ENCODE peak calls at places on chromosome 7, in five cellular contexts. Q, X, N, H and I are unnamed samples.

GRCh38 chr7:127447326-127447945 is 54.9 kb upstream of the ZNF800 start:
- DNase-seq in N (peak; percentile 32), X (peak; percentile 95), H (peak; percentile 24), Q (peak; percentile 65), I (peak; percentile 49)

GRCh38 chr7:135723411-135723810 is 4.6 kb downstream of the SLC13A4 start:
- DNase-seq in Q (no peak), N (no peak), H (no peak), X (no peak), I (no peak)

GRCh38 chr7:1144269-1144771 is 15.7 kb downstream of the ZFAND2A start:
- DNase-seq in N (peak; percentile 45), X (no peak), Q (peak; percentile 43), H (peak; percentile 23), I (peak; percentile 46)

GRCh38 chr7:118080947-118081346 is 103.0 kb upstream of the LSM8 start:
- DNase-seq in N (no peak), Q (peak; percentile 63), H (peak; percentile 68), X (peak; percentile 23), I (no peak)

GRCh38 chr7:21023841-21024502 is 237.3 kb upstream of the SP8 start:
- DNase-seq in H (no peak), N (no peak), Q (no peak), X (no peak), I (peak; percentile 18)

GRCh38 chr7:23662983-23663313 is 17.1 kb upstream of the FAM221A start:
- DNase-seq in Q (no peak), H (no peak), X (no peak), N (no peak), I (no peak)

GRCh38 chr7:79312022-79312421 is 141.4 kb downstream of the MAGI2 start:
- DNase-seq in X (no peak), H (no peak), Q (no peak), N (no peak), I (no peak)

GRCh38 chr7:123538897-123539296 is 4.5 kb upstream of the IQUB start:
- DNase-seq in X (no peak), Q (no peak), H (no peak), N (no peak), I (no peak)

GRCh38 chr7:138170959-138171703 is 94.9 kb downstream of the AKR1D1 start:
- DNase-seq in N (no peak), X (peak; percentile 88), Q (no peak), H (no peak), I (no peak)

GRCh38 chr7:91288208-91288824 is 24.1 kb downstream of the FZD1 start:
- DNase-seq in Q (peak; percentile 32), X (peak; percentile 13), H (no peak), N (peak; percentile 41), I (peak; percentile 70)

GRCh38 chr7:94344826-94345225 is 49.9 kb upstream of the COL1A2 start:
- DNase-seq in H (peak; percentile 36), N (no peak), X (no peak), Q (peak; percentile 58), I (no peak)

GRCh38 chr7:148687555-148687954 is 11.1 kb upstream of the CUL1 start:
- DNase-seq in Q (no peak), H (no peak), N (no peak), X (no peak), I (no peak)

GRCh38 chr7:50355817-50356178 is 51.3 kb downstream of the IKZF1 start:
- DNase-seq in N (no peak), X (no peak), Q (no peak), H (no peak), I (no peak)

GRCh38 chr7:39587393-39587792 is 21.2 kb downstream of the YAE1 start:
- DNase-seq in X (no peak), H (peak; percentile 10), N (no peak), Q (peak; percentile 67), I (no peak)

GRCh38 chr7:112723416-112723815 is 66.8 kb downstream of the TMEM168 start:
- DNase-seq in H (peak; percentile 4), N (no peak), X (no peak), Q (peak; percentile 22), I (no peak)

GRCh38 chr7:16187131-16187530 is 234.2 kb downstream of the CRPPA start:
- DNase-seq in X (no peak), H (no peak), N (no peak), Q (no peak), I (no peak)

GRCh38 chr7:3436112-3436511 is 135.1 kb downstream of the SDK1 start:
- DNase-seq in X (no peak), H (no peak), N (no peak), Q (no peak), I (no peak)

GRCh38 chr7:45099891-45100760 is 11.4 kb upstream of the NACAD start:
- DNase-seq in N (no peak), Q (no peak), X (no peak), H (no peak), I (no peak)

GRCh38 chr7:39816462-39817065 is 133.5 kb upstream of the CDK13 start:
- DNase-seq in X (no peak), H (no peak), N (peak; percentile 45), Q (no peak), I (no peak)

GRCh38 chr7:2261611-2262010 is 19.6 kb downstream of the NUDT1 start:
- DNase-seq in Q (no peak), H (no peak), N (no peak), X (no peak), I (no peak)

GRCh38 chr7:44555350-44555749 is 14.2 kb upstream of the NPC1L1 start:
- DNase-seq in X (no peak), H (no peak), N (no peak), Q (no peak), I (no peak)

GRCh38 chr7:1520574-1521234 is 9.8 kb upstream of the MAFK start:
- DNase-seq in N (peak; percentile 85), X (no peak), H (peak; percentile 97), Q (no peak), I (no peak)

DNA sequence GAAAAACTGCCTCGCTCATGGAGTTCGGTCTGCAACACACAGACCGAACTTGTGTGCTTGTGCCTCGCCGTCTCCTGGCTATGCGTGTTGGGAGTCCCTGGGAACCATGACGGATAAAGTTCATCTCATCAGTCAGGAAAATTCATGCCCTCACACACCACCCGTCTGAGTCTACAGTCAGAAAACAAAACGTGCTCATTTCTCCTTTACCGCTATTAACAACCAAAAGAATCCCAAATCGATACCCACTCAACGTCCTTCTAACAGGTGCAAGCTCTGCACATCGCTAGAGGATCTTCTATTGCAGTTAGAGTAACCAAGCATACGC is 13.6 kb downstream of the CNPY1 start:
- DNase-seq in X (no peak), H (no peak), N (no peak), Q (no peak), I (no peak)
- TF ChIP-seq EZH2 in X (peak; percentile 36), H (no peak), N (no peak), Q (no peak), I (no peak)

DNA sequence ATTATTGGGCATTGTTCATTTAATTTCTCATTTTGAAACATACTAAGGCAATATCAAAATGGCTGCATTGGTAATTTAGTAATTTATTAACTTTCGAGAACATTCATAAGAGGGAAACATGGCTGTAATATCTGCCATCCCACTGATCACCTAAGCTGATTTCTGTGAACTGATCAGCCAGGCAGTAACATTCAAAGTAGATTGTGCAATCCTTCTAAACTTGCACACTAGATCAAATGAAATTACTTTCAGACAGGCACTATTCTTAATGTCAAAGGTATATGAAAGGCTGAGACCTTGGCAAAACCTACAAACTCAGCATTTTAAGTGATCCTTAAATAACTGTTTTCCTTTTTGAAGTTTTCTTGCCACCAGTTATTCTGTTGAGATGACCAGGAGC is 290.7 kb downstream of the CACNA2D1 start:
- DNase-seq in Q (no peak), X (no peak), N (no peak), H (no peak), I (no peak)
- TF ChIP-seq EZH2 in Q (no peak), X (no peak), N (no peak), H (no peak), I (no peak)

DNA sequence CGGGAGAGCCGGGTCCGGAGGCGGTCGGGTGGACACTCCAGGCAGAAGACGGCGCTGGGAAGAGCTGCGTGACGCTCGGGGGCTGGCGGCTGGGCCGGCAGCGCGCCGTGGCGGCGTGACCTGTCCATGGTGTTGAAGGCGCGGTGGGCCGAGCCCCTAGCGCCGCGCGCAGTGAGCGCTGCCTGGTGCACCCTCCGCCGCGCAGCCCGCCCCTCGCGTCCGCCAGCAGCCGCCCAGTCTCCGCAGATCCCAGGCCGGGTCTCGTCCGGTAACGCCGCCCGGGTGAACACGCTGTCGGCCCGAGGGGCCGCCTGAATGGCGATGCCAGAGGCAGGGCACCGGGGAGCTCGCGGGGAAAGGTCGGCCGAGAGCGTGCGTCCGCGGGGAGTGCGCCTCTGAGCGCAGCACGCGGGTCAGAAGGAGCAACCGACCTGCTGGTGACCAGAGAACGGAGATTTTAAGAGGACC is 657 bp upstream of the TMEM178B start:
- DNase-seq in H (peak; percentile 29), N (peak; percentile 31), X (peak; percentile 82), Q (peak; percentile 73), I (peak; percentile 92)
- TF ChIP-seq EZH2 in H (peak; percentile 71), N (peak; percentile 37), X (no peak), Q (peak; percentile 64), I (no peak)

DNA sequence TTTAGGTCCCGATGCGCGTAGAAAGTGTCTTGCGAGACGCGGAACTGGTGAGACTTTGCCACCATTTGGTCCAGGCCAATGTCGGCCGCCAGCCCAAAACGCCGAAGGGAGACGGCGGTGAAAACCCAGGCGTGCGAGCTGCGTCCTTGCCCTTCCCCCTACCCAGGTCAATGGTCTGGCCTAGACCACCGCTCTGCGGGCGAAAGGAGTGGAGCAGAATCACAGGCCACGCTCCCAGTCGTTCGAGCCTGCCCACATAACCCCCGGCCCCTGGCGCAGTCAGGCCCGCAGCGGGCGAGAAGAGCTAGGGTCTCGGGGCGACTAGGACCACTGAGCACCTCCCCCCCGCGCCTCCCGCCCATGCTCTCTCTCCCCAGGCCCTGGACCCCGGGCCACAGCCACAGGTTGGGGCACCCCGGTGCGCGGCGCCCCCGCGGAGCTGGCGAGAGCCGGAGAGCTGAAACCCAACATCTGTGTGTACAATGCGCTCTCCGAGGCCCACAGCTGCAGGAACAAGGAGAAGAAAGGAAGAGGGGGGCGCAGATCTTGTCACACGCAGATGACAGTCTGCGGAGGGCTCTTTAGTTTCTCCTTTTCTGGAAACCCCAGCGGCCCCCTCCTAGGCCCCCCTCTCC is 354.8 kb downstream of the DNAJB6 start:
- DNase-seq in Q (no peak), N (peak; percentile 4), H (no peak), X (no peak), I (peak; percentile 52)
- TF ChIP-seq EZH2 in Q (no peak), N (no peak), H (no peak), X (no peak), I (peak; percentile 76)